ENCODE peak calls at places on chromosome 20, in five cellular contexts. X is dorsolateral prefrontal cortex; E is CD8-positive, alpha-beta T cell; P is IMR-90; R is right lobe of liver. Q is an unnamed sample.

GRCh38 chr20:59785118-59785959 is 148.1 kb downstream of the SYCP2 start:
- DNase-seq in E (no peak), R (no peak), X (no peak), P (no peak), Q (no peak)

GRCh38 chr20:19973920-19974620 is 43.1 kb upstream of the NAA20 start:
- DNase-seq in E (no peak), R (no peak), X (no peak), P (peak; percentile 81), Q (no peak)

GRCh38 chr20:57414867-57415592 is 23.8 kb downstream of the RBM38 start:
- DNase-seq in R (no peak), E (no peak), P (peak; percentile 28), X (no peak), Q (no peak)

GRCh38 chr20:35111141-35111888 is 18.7 kb upstream of the TRPC4AP start:
- DNase-seq in E (no peak), X (no peak), R (no peak), P (peak; percentile 87), Q (no peak)

GRCh38 chr20:45419188-45420091 is 3.5 kb downstream of the PIGT start:
- DNase-seq in E (no peak), P (peak; percentile 94), X (no peak), R (peak; percentile 64), Q (no peak)

GRCh38 chr20:38008233-38008944 is 24.9 kb downstream of the TTI1 start:
- DNase-seq in P (no peak), E (no peak), X (no peak), R (no peak), Q (no peak)

GRCh38 chr20:32626859-32627636 is 41.9 kb upstream of the NOL4L start:
- DNase-seq in R (no peak), P (no peak), X (peak; percentile 64), E (no peak), Q (peak; percentile 7)

GRCh38 chr20:58277578-58278344 is 31.8 kb upstream of the RAB22A start:
- DNase-seq in E (no peak), R (no peak), P (no peak), X (no peak), Q (no peak)

GRCh38 chr20:54379893-54380292 is 95.5 kb upstream of the DOK5 start:
- DNase-seq in R (no peak), P (no peak), X (no peak), E (no peak), Q (no peak)

DNA sequence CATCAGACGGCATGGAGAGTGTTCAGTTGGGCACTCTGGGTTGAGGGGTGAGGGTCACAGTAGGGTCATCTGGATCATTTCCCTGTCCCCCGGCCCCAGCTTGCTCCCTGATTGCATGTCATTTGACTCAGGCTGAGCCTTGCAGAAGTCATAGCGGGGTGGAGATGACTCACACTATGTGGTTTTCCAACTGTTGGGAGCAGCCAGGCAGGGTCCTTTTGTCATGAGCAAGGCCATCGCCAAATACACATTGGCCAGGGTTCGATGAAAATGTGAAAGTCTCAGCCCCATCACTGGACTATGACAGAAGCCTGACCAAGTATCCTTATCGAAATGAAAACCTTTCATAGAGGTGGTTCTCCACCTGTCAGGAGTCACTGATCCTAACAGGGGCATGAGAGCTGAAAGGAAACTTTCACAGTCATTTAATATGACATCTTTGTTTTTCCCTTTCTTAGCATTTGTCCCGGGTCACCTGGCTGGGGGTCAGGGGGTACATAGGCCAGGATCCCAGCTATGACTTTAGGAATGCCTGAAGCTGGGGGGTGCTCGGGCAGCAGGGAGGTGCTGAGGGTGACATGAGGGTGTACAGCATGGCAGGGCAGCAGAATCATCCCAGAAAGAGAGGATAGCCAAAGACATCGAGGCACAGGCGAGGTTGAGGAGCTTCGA is 70.2 kb upstream of the CD93 start:
- DNase-seq in X (no peak), P (peak; percentile 82), E (no peak), R (no peak), Q (no peak)
- H3K27ac ChIP-seq in X (no peak overlapping the region), P (no peak overlapping the region), E (no peak overlapping the region), R (no peak overlapping the region), Q (no peak overlapping the region)

GRCh38 chr20:50192364-50193168 is 1.9 kb downstream of the CEBPB start:
- DNase-seq in X (peak; percentile 79), E (peak; percentile 51), R (peak; percentile 63), P (peak; percentile 89), Q (peak; percentile 67)

GRCh38 chr20:50191065-50191565 is 485 bp downstream of the CEBPB start:
- DNase-seq in P (no peak), R (peak; percentile 77), E (peak; percentile 33), X (no peak), Q (peak; percentile 57)

GRCh38 chr20:50190251-50191064 is at the start of gene CEBPB:
- DNase-seq in R (peak; percentile 98), E (peak; percentile 61), P (peak; percentile 88), X (peak; percentile 72), Q (peak; percentile 77)

GRCh38 chr20:50193169-50193850 is 2.7 kb downstream of the CEBPB start:
- DNase-seq in E (no peak), P (peak; percentile 73), R (peak; percentile 54), X (peak; percentile 52), Q (no peak)

GRCh38 chr20:50191566-50192363 is 1.1 kb downstream of the CEBPB start:
- DNase-seq in E (peak; percentile 22), R (peak; percentile 62), X (no peak), P (peak; percentile 28), Q (peak; percentile 39)
- TF ChIP-seq CTCF in E (peak; percentile 48), R (peak; percentile 39), X (no peak), P (peak; percentile 25), Q (peak; percentile 44)

DNA sequence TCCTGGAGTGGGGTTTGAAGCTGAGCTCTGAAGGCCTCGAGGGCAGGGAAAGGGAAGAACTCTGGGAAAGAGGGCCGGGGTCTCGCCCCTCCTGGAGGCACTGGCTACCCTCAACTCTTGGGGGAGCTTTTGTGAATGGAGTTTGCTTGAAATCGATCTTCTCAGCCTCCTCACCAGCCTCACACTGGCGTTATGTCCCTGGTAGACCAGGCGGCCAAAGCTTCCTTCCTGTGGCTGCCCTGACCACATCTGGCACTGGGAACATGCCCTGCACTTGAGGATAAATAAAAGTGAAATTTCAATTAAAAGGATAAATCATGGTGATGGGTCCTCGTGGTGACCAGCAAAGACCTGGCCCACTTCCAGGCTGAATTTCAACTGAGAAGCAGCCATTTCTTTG is 234.7 kb downstream of the TAF4 start:
- DNase-seq in R (no peak), X (no peak), E (no peak), P (no peak), Q (no peak)
- H3K27me3 ChIP-seq in R (no peaks in the 10 kb centered on the region), X (no peaks in the 10 kb centered on the region), E (no peaks in the 10 kb centered on the region), P (no peaks in the 10 kb centered on the region), Q (no peaks in the 10 kb centered on the region)

GRCh38 chr20:1337441-1337840 is 8.5 kb upstream of the SDCBP2 start:
- DNase-seq in E (no peak), R (no peak), X (no peak), P (no peak), Q (no peak)
- H3K27ac ChIP-seq in E (no peak overlapping the region), R (peak overlapping the region; percentile 22), X (peak overlapping the region; percentile 21), P (no peak overlapping the region), Q (no peak overlapping the region)

GRCh38 chr20:25278636-25279361 is 30.9 kb downstream of the PYGB start:
- DNase-seq in X (peak; percentile 22), P (no peak), R (peak; percentile 37), E (no peak), Q (no peak)
- TF ChIP-seq CTCF in X (no peak), P (no peak), R (no peak), E (no peak), Q (no peak)

DNA sequence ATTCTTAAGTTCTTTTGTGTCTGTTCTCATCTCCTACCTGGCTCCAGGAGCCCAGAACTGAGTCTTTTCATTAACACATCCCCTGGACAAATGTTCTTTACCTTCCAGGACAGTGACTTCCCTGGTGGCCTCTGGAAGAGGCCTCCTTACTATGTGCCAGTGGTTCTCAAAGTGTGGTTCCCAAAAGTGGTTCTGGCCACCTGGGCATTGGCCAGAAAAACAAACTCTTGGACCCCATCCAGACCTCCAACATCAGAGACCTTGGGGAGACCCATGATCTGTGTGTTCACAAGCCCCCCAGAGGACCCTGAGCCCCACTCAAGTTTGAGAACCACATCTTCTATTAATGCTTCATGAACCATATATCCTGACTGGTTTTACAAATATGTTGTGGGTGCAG is 7.2 kb upstream of the VSX1 start:
- DNase-seq in X (no peak), E (no peak), R (no peak), P (no peak), Q (no peak)
- H3K27me3 ChIP-seq in X (peaks cover 15% of the 10 kb centered on the region), E (peaks cover 2% of the 10 kb centered on the region), R (peaks cover 5% of the 10 kb centered on the region), P (peaks cover 49% of the 10 kb centered on the region), Q (peaks cover 11% of the 10 kb centered on the region)

GRCh38 chr20:13870349-13870748 is 85.5 kb downstream of the NDUFAF5 start:
- DNase-seq in E (no peak), X (no peak), R (no peak), P (no peak), Q (no peak)
- H3K27ac ChIP-seq in E (no peak overlapping the region), X (no peak overlapping the region), R (no peak overlapping the region), P (no peak overlapping the region), Q (no peak overlapping the region)

GRCh38 chr20:39778847-39779641 is 816.9 kb downstream of the DHX35 start:
- DNase-seq in R (no peak), E (no peak), X (no peak), P (no peak), Q (no peak)
- TF ChIP-seq CTCF in R (no peak), E (no peak), X (no peak), P (no peak), Q (no peak)

Q was measured in CD4-positive, alpha-beta T cell.